ENCODE peak calls at places on chromosome 18, in nine cellular contexts. O is adrenal gland, Q is upper lobe of right lung, F is NCI-H2171, Y is NCI-H2029, D is brain microvascular endothelial cell, G is retina, B is tibial nerve, I is IMR-90. S is an unnamed sample.

GRCh38 chr18:73503326-73503725 is 635.5 kb upstream of the NETO1 start:
- DNase-seq in G (no peak), D (no peak), Y (no peak), B (no peak), O (no peak), I (peak; percentile 41), F (no peak), Q (no peak), S (no peak)

GRCh38 chr18:7757175-7757574 is 190.1 kb downstream of the PTPRM start:
- DNase-seq in Y (no peak), Q (no peak), F (no peak), O (no peak), D (no peak), B (no peak), I (peak; percentile 5), G (no peak), S (no peak)

GRCh38 chr18:58481321-58482180 is 147.3 kb downstream of the ALPK2 start:
- DNase-seq in F (no peak), G (no peak), I (no peak), O (no peak), B (no peak), Q (no peak), D (no peak), Y (no peak), S (no peak)

GRCh38 chr18:49241852-49242251 is 218.6 kb downstream of the DYM start:
- DNase-seq in I (peak; percentile 80), B (no peak), Y (no peak), D (peak; percentile 78), O (no peak), G (no peak), F (no peak), Q (no peak), S (no peak)

GRCh38 chr18:32922951-32923430 is 150.2 kb upstream of the KLHL14 start:
- DNase-seq in Q (no peak), O (no peak), F (no peak), I (no peak), G (no peak), B (no peak), D (no peak), Y (no peak), S (no peak)

GRCh38 chr18:10420561-10421352 is 33.7 kb upstream of the APCDD1 start:
- DNase-seq in Q (no peak), G (no peak), D (no peak), F (no peak), B (no peak), Y (no peak), I (peak; percentile 79), O (no peak), S (no peak)

GRCh38 chr18:8977701-8978100 is 124.8 kb upstream of the NDUFV2 start:
- DNase-seq in G (no peak), F (no peak), B (no peak), D (no peak), O (no peak), Q (no peak), Y (no peak), I (no peak), S (no peak)

GRCh38 chr18:59272221-59272888 is 899 bp downstream of the RAX start:
- DNase-seq in G (peak; percentile 77), Y (no peak), I (no peak), Q (no peak), O (no peak), F (no peak), B (no peak), D (no peak), S (no peak)

GRCh38 chr18:51133580-51134160 is 63.8 kb downstream of the MEX3C start:
- DNase-seq in O (no peak), B (no peak), Q (no peak), D (no peak), I (no peak), F (no peak), G (no peak), Y (no peak), S (no peak)